ENCODE peak calls at places on chromosomes 1 and 21, in nine cellular contexts. One of them, this sample, is unnamed.

GRCh38 chr1:171267391-171267790 is 19.1 kb downstream of the FMO1 start:
- DNase-seq in stimulated activated CD8-positive, alpha-beta memory T cell treated with anti-CD3 and anti-CD28 coated beads, Interleukin-15, amount 100 ng/mL, for 24 hours: no peak
- DNase-seq in erythroblast: no peak
- DNase-seq in NCI-H345: no peak
- DNase-seq in islet precursor cell: no peak
- DNase-seq in nephron progenitor cell: no peak
- DNase-seq in GM12891: no peak
- DNase-seq in heart right ventricle: no peak
- DNase-seq in GM04504: no peak
- DNase-seq in this sample: peak

GRCh38 chr1:7491089-7491817 is 279.8 kb upstream of the VAMP3 start:
- DNase-seq in stimulated activated CD8-positive, alpha-beta memory T cell treated with anti-CD3 and anti-CD28 coated beads, Interleukin-15, amount 100 ng/mL, for 24 hours: no peak
- DNase-seq in erythroblast: no peak
- DNase-seq in NCI-H345: peak
- DNase-seq in islet precursor cell: no peak
- DNase-seq in nephron progenitor cell: no peak
- DNase-seq in GM12891: no peak
- DNase-seq in heart right ventricle: no peak
- DNase-seq in GM04504: peak
- DNase-seq in this sample: no peak

GRCh38 chr1:94734963-94735899 is 84.9 kb upstream of the SLC44A3 start:
- DNase-seq in stimulated activated CD8-positive, alpha-beta memory T cell treated with anti-CD3 and anti-CD28 coated beads, Interleukin-15, amount 100 ng/mL, for 24 hours: no peak
- DNase-seq in erythroblast: peak
- DNase-seq in NCI-H345: no peak
- DNase-seq in islet precursor cell: peak
- DNase-seq in nephron progenitor cell: no peak
- DNase-seq in GM12891: no peak
- DNase-seq in heart right ventricle: peak
- DNase-seq in GM04504: no peak
- DNase-seq in this sample: no peak

GRCh38 chr1:192993426-192994085 is 65.6 kb downstream of the UCHL5 start:
- DNase-seq in stimulated activated CD8-positive, alpha-beta memory T cell treated with anti-CD3 and anti-CD28 coated beads, Interleukin-15, amount 100 ng/mL, for 24 hours: no peak
- DNase-seq in erythroblast: no peak
- DNase-seq in NCI-H345: no peak
- DNase-seq in islet precursor cell: no peak
- DNase-seq in nephron progenitor cell: no peak
- DNase-seq in GM12891: no peak
- DNase-seq in heart right ventricle: no peak
- DNase-seq in GM04504: no peak
- DNase-seq in this sample: peak

GRCh38 chr1:163036661-163037060 is 32.5 kb upstream of the RGS4 start:
- DNase-seq in stimulated activated CD8-positive, alpha-beta memory T cell treated with anti-CD3 and anti-CD28 coated beads, Interleukin-15, amount 100 ng/mL, for 24 hours: no peak
- DNase-seq in erythroblast: no peak
- DNase-seq in NCI-H345: no peak
- DNase-seq in islet precursor cell: no peak
- DNase-seq in nephron progenitor cell: no peak
- DNase-seq in GM12891: no peak
- DNase-seq in heart right ventricle: no peak
- DNase-seq in GM04504: no peak
- DNase-seq in this sample: peak

GRCh38 chr1:15620155-15620545 is 2.9 kb downstream of the DDI2 start:
- DNase-seq in stimulated activated CD8-positive, alpha-beta memory T cell treated with anti-CD3 and anti-CD28 coated beads, Interleukin-15, amount 100 ng/mL, for 24 hours: no peak
- DNase-seq in erythroblast: peak
- DNase-seq in NCI-H345: no peak
- DNase-seq in islet precursor cell: peak
- DNase-seq in nephron progenitor cell: no peak
- DNase-seq in GM12891: no peak
- DNase-seq in heart right ventricle: no peak
- DNase-seq in GM04504: no peak
- DNase-seq in this sample: peak

GRCh38 chr1:93317207-93317606 is 28.5 kb upstream of the DR1 start:
- DNase-seq in stimulated activated CD8-positive, alpha-beta memory T cell treated with anti-CD3 and anti-CD28 coated beads, Interleukin-15, amount 100 ng/mL, for 24 hours: no peak
- DNase-seq in erythroblast: no peak
- DNase-seq in NCI-H345: no peak
- DNase-seq in islet precursor cell: no peak
- DNase-seq in nephron progenitor cell: no peak
- DNase-seq in GM12891: no peak
- DNase-seq in heart right ventricle: no peak
- DNase-seq in GM04504: no peak
- DNase-seq in this sample: peak

GRCh38 chr1:184597652-184598357 is 156.9 kb downstream of the EDEM3 start:
- DNase-seq in stimulated activated CD8-positive, alpha-beta memory T cell treated with anti-CD3 and anti-CD28 coated beads, Interleukin-15, amount 100 ng/mL, for 24 hours: no peak
- DNase-seq in erythroblast: peak
- DNase-seq in NCI-H345: no peak
- DNase-seq in islet precursor cell: no peak
- DNase-seq in nephron progenitor cell: no peak
- DNase-seq in GM12891: no peak
- DNase-seq in heart right ventricle: no peak
- DNase-seq in GM04504: no peak
- DNase-seq in this sample: peak

GRCh38 chr1:27885620-27886352 is 13.4 kb downstream of the THEMIS2 start:
- DNase-seq in stimulated activated CD8-positive, alpha-beta memory T cell treated with anti-CD3 and anti-CD28 coated beads, Interleukin-15, amount 100 ng/mL, for 24 hours: no peak
- DNase-seq in erythroblast: no peak
- DNase-seq in NCI-H345: no peak
- DNase-seq in islet precursor cell: no peak
- DNase-seq in nephron progenitor cell: no peak
- DNase-seq in GM12891: no peak
- DNase-seq in heart right ventricle: no peak
- DNase-seq in GM04504: no peak
- DNase-seq in this sample: peak

GRCh38 chr1:228276901-228277490 is 69.2 kb downstream of the OBSCN start:
- DNase-seq in stimulated activated CD8-positive, alpha-beta memory T cell treated with anti-CD3 and anti-CD28 coated beads, Interleukin-15, amount 100 ng/mL, for 24 hours: no peak
- DNase-seq in erythroblast: no peak
- DNase-seq in NCI-H345: no peak
- DNase-seq in islet precursor cell: peak
- DNase-seq in nephron progenitor cell: no peak
- DNase-seq in GM12891: no peak
- DNase-seq in heart right ventricle: peak
- DNase-seq in GM04504: no peak
- DNase-seq in this sample: no peak

GRCh38 chr1:246537441-246537840 is 28.6 kb downstream of the TFB2M start:
- DNase-seq in stimulated activated CD8-positive, alpha-beta memory T cell treated with anti-CD3 and anti-CD28 coated beads, Interleukin-15, amount 100 ng/mL, for 24 hours: no peak
- DNase-seq in erythroblast: no peak
- DNase-seq in NCI-H345: no peak
- DNase-seq in islet precursor cell: no peak
- DNase-seq in nephron progenitor cell: no peak
- DNase-seq in GM12891: no peak
- DNase-seq in heart right ventricle: no peak
- DNase-seq in GM04504: no peak
- DNase-seq in this sample: no peak

GRCh38 chr1:45785583-45785982 is 17.8 kb upstream of the MAST2 start:
- DNase-seq in stimulated activated CD8-positive, alpha-beta memory T cell treated with anti-CD3 and anti-CD28 coated beads, Interleukin-15, amount 100 ng/mL, for 24 hours: no peak
- DNase-seq in erythroblast: no peak
- DNase-seq in NCI-H345: no peak
- DNase-seq in islet precursor cell: no peak
- DNase-seq in nephron progenitor cell: no peak
- DNase-seq in GM12891: no peak
- DNase-seq in heart right ventricle: no peak
- DNase-seq in GM04504: no peak
- DNase-seq in this sample: no peak

GRCh38 chr1:160398823-160399222 is 1.5 kb upstream of the VANGL2 start:
- DNase-seq in stimulated activated CD8-positive, alpha-beta memory T cell treated with anti-CD3 and anti-CD28 coated beads, Interleukin-15, amount 100 ng/mL, for 24 hours: no peak
- DNase-seq in erythroblast: peak
- DNase-seq in NCI-H345: no peak
- DNase-seq in islet precursor cell: peak
- DNase-seq in nephron progenitor cell: no peak
- DNase-seq in GM12891: no peak
- DNase-seq in heart right ventricle: no peak
- DNase-seq in GM04504: no peak
- DNase-seq in this sample: no peak

GRCh38 chr1:227748496-227749182 is 13.4 kb downstream of the SNAP47 start:
- DNase-seq in stimulated activated CD8-positive, alpha-beta memory T cell treated with anti-CD3 and anti-CD28 coated beads, Interleukin-15, amount 100 ng/mL, for 24 hours: no peak
- DNase-seq in erythroblast: peak
- DNase-seq in NCI-H345: no peak
- DNase-seq in islet precursor cell: no peak
- DNase-seq in nephron progenitor cell: no peak
- DNase-seq in GM12891: no peak
- DNase-seq in heart right ventricle: no peak
- DNase-seq in GM04504: no peak
- DNase-seq in this sample: no peak

GRCh38 chr1:10192263-10192662 is 18.1 kb upstream of the KIF1B start:
- DNase-seq in stimulated activated CD8-positive, alpha-beta memory T cell treated with anti-CD3 and anti-CD28 coated beads, Interleukin-15, amount 100 ng/mL, for 24 hours: no peak
- DNase-seq in erythroblast: no peak
- DNase-seq in NCI-H345: no peak
- DNase-seq in islet precursor cell: no peak
- DNase-seq in nephron progenitor cell: no peak
- DNase-seq in GM12891: no peak
- DNase-seq in heart right ventricle: no peak
- DNase-seq in GM04504: no peak
- DNase-seq in this sample: no peak

GRCh38 chr1:109864960-109865611 is 45.6 kb upstream of the CSF1 start:
- DNase-seq in stimulated activated CD8-positive, alpha-beta memory T cell treated with anti-CD3 and anti-CD28 coated beads, Interleukin-15, amount 100 ng/mL, for 24 hours: no peak
- DNase-seq in erythroblast: no peak
- DNase-seq in NCI-H345: no peak
- DNase-seq in islet precursor cell: no peak
- DNase-seq in nephron progenitor cell: no peak
- DNase-seq in GM12891: no peak
- DNase-seq in heart right ventricle: no peak
- DNase-seq in GM04504: peak
- DNase-seq in this sample: no peak

GRCh38 chr1:118159578-118159977 is 25.4 kb downstream of the SPAG17 start:
- DNase-seq in stimulated activated CD8-positive, alpha-beta memory T cell treated with anti-CD3 and anti-CD28 coated beads, Interleukin-15, amount 100 ng/mL, for 24 hours: no peak
- DNase-seq in erythroblast: no peak
- DNase-seq in NCI-H345: no peak
- DNase-seq in islet precursor cell: no peak
- DNase-seq in nephron progenitor cell: no peak
- DNase-seq in GM12891: no peak
- DNase-seq in heart right ventricle: no peak
- DNase-seq in GM04504: no peak
- DNase-seq in this sample: no peak

GRCh38 chr1:19644761-19645543 is 841 bp downstream of the NBL1 start:
- DNase-seq in stimulated activated CD8-positive, alpha-beta memory T cell treated with anti-CD3 and anti-CD28 coated beads, Interleukin-15, amount 100 ng/mL, for 24 hours: no peak
- DNase-seq in erythroblast: no peak
- DNase-seq in NCI-H345: no peak
- DNase-seq in islet precursor cell: no peak
- DNase-seq in nephron progenitor cell: peak
- DNase-seq in GM12891: peak
- DNase-seq in heart right ventricle: peak
- DNase-seq in GM04504: no peak
- DNase-seq in this sample: no peak

GRCh38 chr21:31088196-31088751 is 50.0 kb upstream of the KRTAP19-8 start:
- DNase-seq in stimulated activated CD8-positive, alpha-beta memory T cell treated with anti-CD3 and anti-CD28 coated beads, Interleukin-15, amount 100 ng/mL, for 24 hours: no peak
- DNase-seq in erythroblast: no peak
- DNase-seq in NCI-H345: peak
- DNase-seq in islet precursor cell: no peak
- DNase-seq in nephron progenitor cell: no peak
- DNase-seq in GM12891: no peak
- DNase-seq in heart right ventricle: no peak
- DNase-seq in GM04504: no peak
- DNase-seq in this sample: no peak

GRCh38 chr1:77031101-77031662 is 163.9 kb downstream of the ST6GALNAC5 start:
- DNase-seq in stimulated activated CD8-positive, alpha-beta memory T cell treated with anti-CD3 and anti-CD28 coated beads, Interleukin-15, amount 100 ng/mL, for 24 hours: no peak
- DNase-seq in erythroblast: no peak
- DNase-seq in NCI-H345: peak
- DNase-seq in islet precursor cell: peak
- DNase-seq in nephron progenitor cell: no peak
- DNase-seq in GM12891: no peak
- DNase-seq in heart right ventricle: no peak
- DNase-seq in GM04504: peak
- DNase-seq in this sample: no peak

GRCh38 chr1:43422995-43423671 is 30.6 kb downstream of the HYI start:
- DNase-seq in stimulated activated CD8-positive, alpha-beta memory T cell treated with anti-CD3 and anti-CD28 coated beads, Interleukin-15, amount 100 ng/mL, for 24 hours: no peak
- DNase-seq in erythroblast: no peak
- DNase-seq in NCI-H345: no peak
- DNase-seq in islet precursor cell: no peak
- DNase-seq in nephron progenitor cell: no peak
- DNase-seq in GM12891: no peak
- DNase-seq in heart right ventricle: no peak
- DNase-seq in GM04504: no peak
- DNase-seq in this sample: no peak

GRCh38 chr1:40004857-40005256 is 35.7 kb upstream of the CAP1 start:
- DNase-seq in stimulated activated CD8-positive, alpha-beta memory T cell treated with anti-CD3 and anti-CD28 coated beads, Interleukin-15, amount 100 ng/mL, for 24 hours: no peak
- DNase-seq in erythroblast: no peak
- DNase-seq in NCI-H345: no peak
- DNase-seq in islet precursor cell: no peak
- DNase-seq in nephron progenitor cell: no peak
- DNase-seq in GM12891: no peak
- DNase-seq in heart right ventricle: no peak
- DNase-seq in GM04504: no peak
- DNase-seq in this sample: peak

GRCh38 chr1:221921936-221922335 is 180.0 kb upstream of the DUSP10 start:
- DNase-seq in stimulated activated CD8-positive, alpha-beta memory T cell treated with anti-CD3 and anti-CD28 coated beads, Interleukin-15, amount 100 ng/mL, for 24 hours: no peak
- DNase-seq in erythroblast: no peak
- DNase-seq in NCI-H345: no peak
- DNase-seq in islet precursor cell: no peak
- DNase-seq in nephron progenitor cell: no peak
- DNase-seq in GM12891: no peak
- DNase-seq in heart right ventricle: no peak
- DNase-seq in GM04504: no peak
- DNase-seq in this sample: no peak

GRCh38 chr1:17021896-17022295 is 10.2 kb upstream of the ATP13A2 start:
- DNase-seq in stimulated activated CD8-positive, alpha-beta memory T cell treated with anti-CD3 and anti-CD28 coated beads, Interleukin-15, amount 100 ng/mL, for 24 hours: no peak
- DNase-seq in erythroblast: no peak
- DNase-seq in NCI-H345: no peak
- DNase-seq in islet precursor cell: no peak
- DNase-seq in nephron progenitor cell: no peak
- DNase-seq in GM12891: no peak
- DNase-seq in heart right ventricle: no peak
- DNase-seq in GM04504: no peak
- DNase-seq in this sample: no peak

This sample was measured in trophoblast cell.